ENCODE peak calls at places on chromosomes 4 and X, in four cellular contexts. J is ACHN, T is MM.1S, R is ureter. S is an unnamed sample.

GRCh38 chr4:158870282-158871049 is 101.6 kb downstream of the FNIP2 start:
- DNase-seq in R (no peak), T (no peak), J (no peak), S (no peak)

GRCh38 chr4:24912252-24913098 is at the start of gene CCDC149:
- DNase-seq in T (peak), R (peak), J (peak), S (peak)

GRCh38 chr4:182179751-182180150 is 63.5 kb upstream of the TENM3 start:
- DNase-seq in J (no peak), R (no peak), T (no peak), S (no peak)

GRCh38 chr4:154593868-154594267 is 3.3 kb upstream of the FGA start:
- DNase-seq in J (no peak), T (no peak), R (no peak), S (no peak)

GRCh38 chr4:15042529-15043167 is 40.4 kb downstream of the CPEB2 start:
- DNase-seq in R (no peak), T (no peak), J (peak), S (no peak)

GRCh38 chr4:10160280-10160856 is 43.8 kb upstream of the WDR1 start:
- DNase-seq in T (no peak), J (peak), R (no peak), S (no peak)

GRCh38 chr4:7699040-7699439 is 240.6 kb downstream of the AFAP1 start:
- DNase-seq in R (no peak), T (no peak), J (no peak), S (no peak)

GRCh38 chr4:140876597-140877364 is 120.6 kb upstream of the TBC1D9 start:
- DNase-seq in T (no peak), J (no peak), R (no peak), S (no peak)

GRCh38 chr4:76341063-76341462 is 34.5 kb downstream of the STBD1 start:
- DNase-seq in J (peak), T (no peak), R (no peak), S (no peak)

GRCh38 chr4:763922-764321 is 58.3 kb downstream of the PCGF3 start:
- DNase-seq in R (no peak), J (no peak), T (no peak), S (no peak)

GRCh38 chr4:106715825-106716224 is 320.3 kb downstream of the DKK2 start:
- DNase-seq in J (no peak), R (no peak), T (no peak), S (no peak)

GRCh38 chr4:6480532-6481088 is 8.2 kb upstream of the PPP2R2C start:
- DNase-seq in R (no peak), T (no peak), J (no peak), S (no peak)

GRCh38 chrX:23616361-23616760 is 50.9 kb upstream of the PRDX4 start:
- DNase-seq in R (no peak), J (peak), T (peak), S (no peak)

GRCh38 chrX:112874140-112874539 is 33.5 kb upstream of the AMOT start:
- DNase-seq in R (no peak), T (no peak), J (no peak), S (no peak)

GRCh38 chr4:82785248-82786003 is 13.2 kb downstream of the SCD5 start:
- DNase-seq in J (no peak), R (no peak), T (no peak), S (peak)

GRCh38 chrX:38225093-38225492 is 4.4 kb upstream of the SRPX start:
- DNase-seq in J (no peak), T (no peak), R (no peak), S (no peak)

GRCh38 chrX:151753313-151754041 is 18.9 kb downstream of the CNGA2 start:
- DNase-seq in R (peak), T (peak), J (peak), S (peak)

GRCh38 chr4:10647811-10648210 is 36.8 kb downstream of the CLNK start:
- DNase-seq in J (no peak), R (no peak), T (no peak), S (no peak)

GRCh38 chrX:80335062-80335830 is 85.0 kb upstream of the TENT5D start:
- DNase-seq in T (no peak), R (peak), J (peak), S (no peak)

GRCh38 chr4:76434901-76435688 is at the start of gene SHROOM3:
- DNase-seq in T (peak), R (no peak), J (no peak), S (no peak)

GRCh38 chrX:40809210-40809609 is 73.9 kb upstream of the MED14 start:
- DNase-seq in T (no peak), R (no peak), J (peak), S (no peak)

GRCh38 chr4:128322986-128323385 is 35.4 kb upstream of the PGRMC2 start:
- DNase-seq in J (peak), T (no peak), R (no peak), S (peak)

GRCh38 chrX:39157796-39158195 is 356.5 kb downstream of the MID1IP1 start:
- DNase-seq in R (no peak), J (no peak), T (no peak), S (no peak)

GRCh38 chrX:67893931-67894330 is 350.1 kb downstream of the AR start:
- DNase-seq in R (no peak), T (no peak), J (no peak), S (no peak)

GRCh38 chrX:110418220-110418856 is 59.7 kb downstream of the RTL9 start:
- DNase-seq in T (peak), R (peak), J (peak), S (peak)

GRCh38 chrX:136608295-136608933 is 39.5 kb upstream of the CD40LG start:
- DNase-seq in R (peak), J (peak), T (peak), S (peak)

GRCh38 chrX:46446727-46447378 is 98.4 kb downstream of the ZNF674 start:
- DNase-seq in R (peak), J (peak), T (peak), S (peak)

S was measured in Calu3.